ENCODE peak calls at places on chromosomes 1 and 21, in seven cellular contexts. G is neuronal stem cell, J is H1, F is H9, Q is trophoblast cell, C is IMR-90, L is mesenchymal stem cell. B is an unnamed sample.

GRCh38 chr21:39710866-39711265 is 34.1 kb upstream of the IGSF5 start:
- DNase-seq in L (no peak), J (no peak), C (no peak), G (no peak), F (no peak), Q (peak; percentile 80), B (no peak)

GRCh38 chr1:66981679-66982078 is 56.9 kb downstream of the MIER1 start:
- DNase-seq in F (no peak), L (peak; percentile 18), G (no peak), J (no peak), C (peak; percentile 18), Q (no peak), B (no peak)

GRCh38 chr1:202164271-202165037 is 4.1 kb upstream of the PTPN7 start:
- DNase-seq in F (no peak), J (no peak), Q (no peak), C (no peak), G (no peak), L (no peak), B (no peak)

GRCh38 chr1:25117233-25117823 is 115.0 kb downstream of the SYF2 start:
- DNase-seq in J (peak; percentile 77), C (no peak), Q (peak; percentile 62), F (peak; percentile 71), G (no peak), L (no peak), B (peak; percentile 83)

GRCh38 chr1:11749203-11749689 is 12.7 kb upstream of the C1orf167 start:
- DNase-seq in C (no peak), Q (peak; percentile 68), G (no peak), F (peak; percentile 70), J (peak; percentile 72), L (peak; percentile 30), B (peak; percentile 89)

GRCh38 chr1:198107041-198107440 is 49.8 kb upstream of the NEK7 start:
- DNase-seq in J (no peak), Q (peak; percentile 99), G (no peak), L (peak; percentile 16), C (peak; percentile 41), F (no peak), B (peak; percentile 70)

GRCh38 chr1:8660455-8660854 is 157.0 kb downstream of the RERE start:
- DNase-seq in Q (peak; percentile 39), G (no peak), F (peak; percentile 35), C (peak; percentile 94), L (peak; percentile 90), J (no peak), B (no peak)

GRCh38 chr1:197391303-197392226 is 123.5 kb downstream of the CRB1 start:
- DNase-seq in Q (no peak), C (no peak), J (no peak), G (no peak), L (peak; percentile 50), F (no peak), B (peak; percentile 27)

GRCh38 chr21:37259426-37259825 is 7.7 kb downstream of the VPS26C start:
- DNase-seq in L (no peak), Q (no peak), F (no peak), J (peak; percentile 37), C (peak; percentile 8), G (no peak), B (no peak)

GRCh38 chr1:35707253-35708178 is 11.2 kb downstream of the C1orf216 start:
- DNase-seq in G (peak; percentile 81), L (peak; percentile 18), J (peak; percentile 79), F (peak; percentile 80), C (no peak), Q (peak; percentile 65), B (peak; percentile 74)

GRCh38 chr1:154860154-154860870 is 9.8 kb downstream of the KCNN3 start:
- DNase-seq in J (no peak), G (no peak), C (no peak), Q (no peak), L (no peak), F (no peak), B (no peak)

GRCh38 chr21:46379691-46380090 is 55.7 kb downstream of the PCNT start:
- DNase-seq in L (no peak), Q (no peak), J (no peak), C (no peak), F (no peak), G (no peak), B (no peak)

GRCh38 chr21:46377789-46378188 is 53.8 kb downstream of the PCNT start:
- DNase-seq in F (no peak), L (no peak), G (no peak), J (no peak), Q (peak; percentile 14), C (no peak), B (no peak)

GRCh38 chr21:46376856-46377453 is 53.0 kb downstream of the PCNT start:
- DNase-seq in G (no peak), J (no peak), Q (no peak), L (no peak), F (no peak), C (no peak), B (no peak)

GRCh38 chr21:46381521-46381920 is 57.6 kb downstream of the PCNT start:
- DNase-seq in L (no peak), G (no peak), F (no peak), J (no peak), C (no peak), Q (no peak), B (no peak)

DNA sequence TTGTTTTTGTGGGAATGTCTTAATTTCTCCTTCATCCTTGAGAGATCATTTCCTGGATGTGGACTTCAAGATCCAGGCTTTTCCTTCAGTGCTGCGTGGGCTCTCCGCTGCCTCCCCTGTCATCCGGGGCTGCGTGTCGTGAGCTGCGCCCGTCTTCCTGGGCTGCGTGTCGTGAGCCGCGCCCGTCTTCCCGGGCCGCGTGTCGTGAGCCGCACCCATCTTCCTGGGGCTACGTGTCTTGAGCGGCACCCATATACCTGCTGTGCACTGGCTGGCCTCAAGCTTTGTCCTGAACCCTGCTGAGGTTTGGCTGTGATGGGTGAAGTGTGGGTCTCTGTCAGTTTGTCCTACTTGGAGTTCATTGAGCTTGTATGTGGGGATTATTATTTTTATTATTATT is 55.1 kb downstream of the PCNT start:
- DNase-seq in L (no peak), F (no peak), G (no peak), C (no peak), Q (no peak), J (no peak), B (no peak)
- H4K8ac ChIP-seq in L (no peak overlapping the region), F (no peak overlapping the region), G (no peak overlapping the region), C (no peak overlapping the region), Q (no peak overlapping the region), J (no peak overlapping the region), B (no peak overlapping the region)

GRCh38 chr1:235008239-235008638 is 120.4 kb downstream of the TOMM20 start:
- DNase-seq in F (no peak), Q (no peak), C (peak; percentile 65), J (no peak), L (peak; percentile 54), G (no peak), B (no peak)
- H3K4ac ChIP-seq in F (no peak overlapping the region), Q (no peak overlapping the region), C (no peak overlapping the region), J (no peak overlapping the region), L (no peak overlapping the region), G (no peak overlapping the region), B (no peak overlapping the region)

GRCh38 chr1:96804649-96805048 is 83.1 kb downstream of the PTBP2 start:
- DNase-seq in Q (no peak), F (no peak), C (no peak), J (no peak), G (no peak), L (no peak), B (no peak)
- H3K4me1 ChIP-seq in Q (no peaks in the 10 kb centered on the region), F (no peaks in the 10 kb centered on the region), C (no peaks in the 10 kb centered on the region), J (peaks cover 3% of the 10 kb centered on the region), G (no peaks in the 10 kb centered on the region), L (no peaks in the 10 kb centered on the region), B (no peaks in the 10 kb centered on the region)

DNA sequence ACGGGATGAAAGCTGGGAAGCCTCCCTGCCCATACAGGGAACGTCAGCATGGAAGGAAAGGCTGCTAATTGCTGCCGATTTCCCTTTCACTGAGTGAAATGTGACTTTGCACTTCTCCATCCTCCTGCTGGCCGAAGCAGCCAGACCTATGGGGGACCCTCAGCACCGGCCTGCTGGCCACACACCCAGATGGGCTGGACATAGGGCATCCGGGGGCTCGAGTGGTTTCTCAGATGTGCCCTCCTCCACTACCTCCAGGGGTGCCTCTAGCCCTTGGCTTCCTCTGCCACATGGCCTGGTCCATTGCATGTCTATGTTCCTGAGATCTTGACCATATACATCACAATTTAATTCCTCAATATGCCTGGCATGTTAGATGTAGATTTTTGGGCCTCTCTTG is 79.7 kb downstream of the LRRN2 start:
- DNase-seq in G (no peak), C (no peak), J (no peak), F (no peak), Q (no peak), L (no peak), B (no peak)
- H4K8ac ChIP-seq in G (no peak overlapping the region), C (no peak overlapping the region), J (no peak overlapping the region), F (no peak overlapping the region), Q (no peak overlapping the region), L (no peak overlapping the region), B (no peak overlapping the region)